ENCODE peak calls at places on chromosomes 1 and 21, in six cellular contexts. One of them, this sample, is unnamed.

GRCh38 chr1:84377480-84378095 is 20.7 kb upstream of the DNASE2B start:
- DNase-seq in M059J: peak
- DNase-seq in HL-60: no peak
- DNase-seq in putamen: no peak
- DNase-seq in kidney epithelial cell: peak
- DNase-seq in fibroblast of mammary gland: peak
- DNase-seq in this sample: no peak

GRCh38 chr1:166172106-166172505 is 5.3 kb upstream of the FAM78B start:
- DNase-seq in M059J: no peak
- DNase-seq in HL-60: no peak
- DNase-seq in putamen: no peak
- DNase-seq in kidney epithelial cell: no peak
- DNase-seq in fibroblast of mammary gland: peak
- DNase-seq in this sample: no peak

GRCh38 chr1:8794605-8795004 is 22.8 kb downstream of the RERE start:
- DNase-seq in M059J: no peak
- DNase-seq in HL-60: no peak
- DNase-seq in putamen: no peak
- DNase-seq in kidney epithelial cell: no peak
- DNase-seq in fibroblast of mammary gland: no peak
- DNase-seq in this sample: no peak

GRCh38 chr1:47231314-47232186 is 475 bp downstream of the TAL1 start:
- DNase-seq in M059J: peak
- DNase-seq in HL-60: peak
- DNase-seq in putamen: no peak
- DNase-seq in kidney epithelial cell: no peak
- DNase-seq in fibroblast of mammary gland: peak
- DNase-seq in this sample: no peak

GRCh38 chr1:26055041-26055440 is 9.1 kb upstream of the SLC30A2 start:
- DNase-seq in M059J: no peak
- DNase-seq in HL-60: no peak
- DNase-seq in putamen: no peak
- DNase-seq in kidney epithelial cell: no peak
- DNase-seq in fibroblast of mammary gland: no peak
- DNase-seq in this sample: no peak

GRCh38 chr1:223143760-223144248 is 756 bp upstream of the TLR5 start:
- DNase-seq in M059J: no peak
- DNase-seq in HL-60: no peak
- DNase-seq in putamen: no peak
- DNase-seq in kidney epithelial cell: no peak
- DNase-seq in fibroblast of mammary gland: no peak
- DNase-seq in this sample: no peak

GRCh38 chr1:56188216-56188615 is 391.1 kb downstream of the PLPP3 start:
- DNase-seq in M059J: no peak
- DNase-seq in HL-60: no peak
- DNase-seq in putamen: no peak
- DNase-seq in kidney epithelial cell: no peak
- DNase-seq in fibroblast of mammary gland: no peak
- DNase-seq in this sample: no peak

GRCh38 chr1:48471603-48472576 is at the start of gene SPATA6:
- DNase-seq in M059J: peak
- DNase-seq in HL-60: peak
- DNase-seq in putamen: peak
- DNase-seq in kidney epithelial cell: peak
- DNase-seq in fibroblast of mammary gland: peak
- DNase-seq in this sample: no peak

GRCh38 chr1:108046021-108046420 is 81.0 kb upstream of the VAV3 start:
- DNase-seq in M059J: peak
- DNase-seq in HL-60: no peak
- DNase-seq in putamen: no peak
- DNase-seq in kidney epithelial cell: no peak
- DNase-seq in fibroblast of mammary gland: no peak
- DNase-seq in this sample: no peak

GRCh38 chr1:174789399-174789798 is 210.3 kb upstream of the CACYBP start:
- DNase-seq in M059J: peak
- DNase-seq in HL-60: no peak
- DNase-seq in putamen: no peak
- DNase-seq in kidney epithelial cell: peak
- DNase-seq in fibroblast of mammary gland: peak
- DNase-seq in this sample: peak

GRCh38 chr1:224170748-224171478 is 12.1 kb upstream of the DEGS1 start:
- DNase-seq in M059J: peak
- DNase-seq in HL-60: peak
- DNase-seq in putamen: no peak
- DNase-seq in kidney epithelial cell: no peak
- DNase-seq in fibroblast of mammary gland: peak
- DNase-seq in this sample: no peak

GRCh38 chr1:207867136-207868081 is 43.5 kb downstream of the CD34 start:
- DNase-seq in M059J: no peak
- DNase-seq in HL-60: no peak
- DNase-seq in putamen: peak
- DNase-seq in kidney epithelial cell: no peak
- DNase-seq in fibroblast of mammary gland: no peak
- DNase-seq in this sample: no peak

GRCh38 chr1:247386695-247387094 is 29.3 kb upstream of the NLRP3 start:
- DNase-seq in M059J: peak
- DNase-seq in HL-60: no peak
- DNase-seq in putamen: no peak
- DNase-seq in kidney epithelial cell: peak
- DNase-seq in fibroblast of mammary gland: peak
- DNase-seq in this sample: no peak

GRCh38 chr1:54549181-54549924 is 1.3 kb downstream of the ACOT11 start:
- DNase-seq in M059J: no peak
- DNase-seq in HL-60: no peak
- DNase-seq in putamen: no peak
- DNase-seq in kidney epithelial cell: no peak
- DNase-seq in fibroblast of mammary gland: no peak
- DNase-seq in this sample: no peak

GRCh38 chr21:38796426-38796825 is 9.3 kb upstream of the ETS2 start:
- DNase-seq in M059J: peak
- DNase-seq in HL-60: no peak
- DNase-seq in putamen: no peak
- DNase-seq in kidney epithelial cell: no peak
- DNase-seq in fibroblast of mammary gland: peak
- DNase-seq in this sample: no peak

GRCh38 chr1:28887835-28888682 is 26.3 kb upstream of the EPB41 start:
- DNase-seq in M059J: no peak
- DNase-seq in HL-60: no peak
- DNase-seq in putamen: no peak
- DNase-seq in kidney epithelial cell: no peak
- DNase-seq in fibroblast of mammary gland: no peak
- DNase-seq in this sample: no peak

GRCh38 chr1:186792870-186793581 is 35.7 kb upstream of the PLA2G4A start:
- DNase-seq in M059J: peak
- DNase-seq in HL-60: no peak
- DNase-seq in putamen: no peak
- DNase-seq in kidney epithelial cell: peak
- DNase-seq in fibroblast of mammary gland: no peak
- DNase-seq in this sample: no peak

GRCh38 chr1:116943438-116943837 is 33.7 kb downstream of the PTGFRN start:
- DNase-seq in M059J: peak
- DNase-seq in HL-60: no peak
- DNase-seq in putamen: no peak
- DNase-seq in kidney epithelial cell: no peak
- DNase-seq in fibroblast of mammary gland: peak
- DNase-seq in this sample: no peak

GRCh38 chr1:3243304-3243703 is 174.3 kb downstream of the PRDM16 start:
- DNase-seq in M059J: no peak
- DNase-seq in HL-60: no peak
- DNase-seq in putamen: no peak
- DNase-seq in kidney epithelial cell: no peak
- DNase-seq in fibroblast of mammary gland: no peak
- DNase-seq in this sample: no peak

GRCh38 chr1:219465247-219466093 is 147.4 kb downstream of the ZC3H11B start:
- DNase-seq in M059J: peak
- DNase-seq in HL-60: no peak
- DNase-seq in putamen: no peak
- DNase-seq in kidney epithelial cell: peak
- DNase-seq in fibroblast of mammary gland: peak
- DNase-seq in this sample: no peak

GRCh38 chr1:52756020-52756419 is 29.8 kb downstream of the ZYG11B start:
- DNase-seq in M059J: no peak
- DNase-seq in HL-60: no peak
- DNase-seq in putamen: no peak
- DNase-seq in kidney epithelial cell: no peak
- DNase-seq in fibroblast of mammary gland: no peak
- DNase-seq in this sample: no peak

GRCh38 chr21:35144978-35145377 is 95.9 kb upstream of the RUNX1 start:
- DNase-seq in M059J: no peak
- DNase-seq in HL-60: no peak
- DNase-seq in putamen: no peak
- DNase-seq in kidney epithelial cell: no peak
- DNase-seq in fibroblast of mammary gland: no peak
- DNase-seq in this sample: no peak

GRCh38 chr1:90579212-90579802 is 137.8 kb downstream of the BARHL2 start:
- DNase-seq in M059J: peak
- DNase-seq in HL-60: no peak
- DNase-seq in putamen: no peak
- DNase-seq in kidney epithelial cell: peak
- DNase-seq in fibroblast of mammary gland: peak
- DNase-seq in this sample: no peak

GRCh38 chr1:100866041-100866900 is 28.4 kb downstream of the EXTL2 start:
- DNase-seq in M059J: peak
- DNase-seq in HL-60: peak
- DNase-seq in putamen: no peak
- DNase-seq in kidney epithelial cell: no peak
- DNase-seq in fibroblast of mammary gland: peak
- DNase-seq in this sample: no peak

GRCh38 chr1:201020647-201021332 is 2.7 kb downstream of the KIF21B start:
- DNase-seq in M059J: peak
- DNase-seq in HL-60: peak
- DNase-seq in putamen: peak
- DNase-seq in kidney epithelial cell: no peak
- DNase-seq in fibroblast of mammary gland: no peak
- DNase-seq in this sample: no peak

GRCh38 chr1:205936316-205936715 is 6.9 kb downstream of the SLC26A9 start:
- DNase-seq in M059J: no peak
- DNase-seq in HL-60: no peak
- DNase-seq in putamen: no peak
- DNase-seq in kidney epithelial cell: no peak
- DNase-seq in fibroblast of mammary gland: no peak
- DNase-seq in this sample: no peak

GRCh38 chr1:94324168-94324544 is 86.8 kb upstream of the ARHGAP29 start:
- DNase-seq in M059J: peak
- DNase-seq in HL-60: no peak
- DNase-seq in putamen: no peak
- DNase-seq in kidney epithelial cell: no peak
- DNase-seq in fibroblast of mammary gland: peak
- DNase-seq in this sample: no peak

GRCh38 chr21:17783816-17784598 is 35.1 kb downstream of the C21orf91 start:
- DNase-seq in M059J: no peak
- DNase-seq in HL-60: peak
- DNase-seq in putamen: no peak
- DNase-seq in kidney epithelial cell: no peak
- DNase-seq in fibroblast of mammary gland: no peak
- DNase-seq in this sample: peak

GRCh38 chr1:5798151-5798730 is 194.0 kb downstream of the NPHP4 start:
- DNase-seq in M059J: no peak
- DNase-seq in HL-60: no peak
- DNase-seq in putamen: no peak
- DNase-seq in kidney epithelial cell: no peak
- DNase-seq in fibroblast of mammary gland: no peak
- DNase-seq in this sample: no peak

GRCh38 chr1:29122987-29123870 is 474 bp downstream of the TMEM200B start:
- DNase-seq in M059J: no peak
- DNase-seq in HL-60: no peak
- DNase-seq in putamen: no peak
- DNase-seq in kidney epithelial cell: no peak
- DNase-seq in fibroblast of mammary gland: peak
- DNase-seq in this sample: no peak

GRCh38 chr1:66388918-66389317 is 145.0 kb upstream of the SGIP1 start:
- DNase-seq in M059J: no peak
- DNase-seq in HL-60: no peak
- DNase-seq in putamen: peak
- DNase-seq in kidney epithelial cell: no peak
- DNase-seq in fibroblast of mammary gland: no peak
- DNase-seq in this sample: no peak

GRCh38 chr1:10598088-10598712 is 123.5 kb downstream of the PEX14 start:
- DNase-seq in M059J: peak
- DNase-seq in HL-60: no peak
- DNase-seq in putamen: peak
- DNase-seq in kidney epithelial cell: no peak
- DNase-seq in fibroblast of mammary gland: no peak
- DNase-seq in this sample: no peak

GRCh38 chr1:12185036-12185435 is 18.2 kb downstream of the TNFRSF1B start:
- DNase-seq in M059J: no peak
- DNase-seq in HL-60: peak
- DNase-seq in putamen: no peak
- DNase-seq in kidney epithelial cell: no peak
- DNase-seq in fibroblast of mammary gland: no peak
- DNase-seq in this sample: no peak

GRCh38 chr1:77288275-77288674 is 6.5 kb downstream of the AK5 start:
- DNase-seq in M059J: no peak
- DNase-seq in HL-60: no peak
- DNase-seq in putamen: no peak
- DNase-seq in kidney epithelial cell: no peak
- DNase-seq in fibroblast of mammary gland: peak
- DNase-seq in this sample: no peak